ENCODE peak calls at places on chromosomes 3 and 15, in nine cellular contexts. One of them, this sample, is unnamed.
A peak's percentile ranks its signal among the peaks of the same experiment; 100 is the strongest.

GRCh38 chr3:175346573-175347356 is 487.6 kb downstream of the NAALADL2 start:
- DNase-seq in left colon: peak; percentile 67
- DNase-seq in hepatic stellate cell: peak; percentile 16
- DNase-seq in AG08395: peak; percentile 81
- DNase-seq in HS-5: peak; percentile 32
- DNase-seq in stimulated activated CD8-positive, alpha-beta memory T cell treated with anti-CD3 and anti-CD28 coated beads, Interleukin-7, amount 100 ng/mL, for 24 hours: no peak
- DNase-seq in pulmonary artery endothelial cell: peak; percentile 70
- DNase-seq in cardiac septum: peak; percentile 76
- DNase-seq in astrocyte of the spinal cord: peak; percentile 95
- DNase-seq in this sample: peak; percentile 61

GRCh38 chr3:39707314-39707909 is 102.0 kb upstream of the MYRIP start:
- DNase-seq in pulmonary artery endothelial cell: no peak
- DNase-seq in cardiac septum: no peak
- DNase-seq in hepatic stellate cell: peak; percentile 14
- DNase-seq in left colon: no peak
- DNase-seq in astrocyte of the spinal cord: peak; percentile 53
- DNase-seq in stimulated activated CD8-positive, alpha-beta memory T cell treated with anti-CD3 and anti-CD28 coated beads, Interleukin-7, amount 100 ng/mL, for 24 hours: no peak
- DNase-seq in HS-5: no peak
- DNase-seq in AG08395: peak; percentile 48
- DNase-seq in this sample: no peak

GRCh38 chr15:74392902-74393301 is 25.5 kb upstream of the CYP11A1 start:
- DNase-seq in pulmonary artery endothelial cell: no peak
- DNase-seq in cardiac septum: no peak
- DNase-seq in astrocyte of the spinal cord: no peak
- DNase-seq in hepatic stellate cell: no peak
- DNase-seq in left colon: no peak
- DNase-seq in AG08395: no peak
- DNase-seq in HS-5: no peak
- DNase-seq in stimulated activated CD8-positive, alpha-beta memory T cell treated with anti-CD3 and anti-CD28 coated beads, Interleukin-7, amount 100 ng/mL, for 24 hours: no peak
- DNase-seq in this sample: no peak

GRCh38 chr3:122615303-122615702 is 37.9 kb downstream of the PARP15 start:
- DNase-seq in left colon: no peak
- DNase-seq in hepatic stellate cell: no peak
- DNase-seq in astrocyte of the spinal cord: peak; percentile 26
- DNase-seq in pulmonary artery endothelial cell: no peak
- DNase-seq in AG08395: no peak
- DNase-seq in cardiac septum: no peak
- DNase-seq in stimulated activated CD8-positive, alpha-beta memory T cell treated with anti-CD3 and anti-CD28 coated beads, Interleukin-7, amount 100 ng/mL, for 24 hours: no peak
- DNase-seq in HS-5: no peak
- DNase-seq in this sample: no peak

GRCh38 chr3:149277338-149277813 is 55.7 kb upstream of the CP start:
- DNase-seq in hepatic stellate cell: peak; percentile 77
- DNase-seq in pulmonary artery endothelial cell: peak; percentile 60
- DNase-seq in left colon: no peak
- DNase-seq in astrocyte of the spinal cord: peak; percentile 83
- DNase-seq in cardiac septum: no peak
- DNase-seq in stimulated activated CD8-positive, alpha-beta memory T cell treated with anti-CD3 and anti-CD28 coated beads, Interleukin-7, amount 100 ng/mL, for 24 hours: no peak
- DNase-seq in HS-5: peak; percentile 63
- DNase-seq in AG08395: peak; percentile 63
- DNase-seq in this sample: no peak

GRCh38 chr15:61834076-61834697 is 226.1 kb downstream of the VPS13C start:
- DNase-seq in HS-5: peak; percentile 25
- DNase-seq in AG08395: peak; percentile 79
- DNase-seq in stimulated activated CD8-positive, alpha-beta memory T cell treated with anti-CD3 and anti-CD28 coated beads, Interleukin-7, amount 100 ng/mL, for 24 hours: peak; percentile 56
- DNase-seq in cardiac septum: no peak
- DNase-seq in pulmonary artery endothelial cell: peak; percentile 15
- DNase-seq in left colon: peak; percentile 41
- DNase-seq in hepatic stellate cell: peak; percentile 74
- DNase-seq in astrocyte of the spinal cord: peak; percentile 85
- DNase-seq in this sample: peak; percentile 10

GRCh38 chr15:101411588-101411987 is 77.9 kb downstream of the PCSK6 start:
- DNase-seq in pulmonary artery endothelial cell: no peak
- DNase-seq in astrocyte of the spinal cord: no peak
- DNase-seq in hepatic stellate cell: no peak
- DNase-seq in cardiac septum: no peak
- DNase-seq in HS-5: no peak
- DNase-seq in stimulated activated CD8-positive, alpha-beta memory T cell treated with anti-CD3 and anti-CD28 coated beads, Interleukin-7, amount 100 ng/mL, for 24 hours: no peak
- DNase-seq in AG08395: no peak
- DNase-seq in left colon: no peak
- DNase-seq in this sample: no peak

GRCh38 chr15:69583627-69584026 is 131.0 kb downstream of the RPLP1 start:
- DNase-seq in cardiac septum: peak; percentile 27
- DNase-seq in stimulated activated CD8-positive, alpha-beta memory T cell treated with anti-CD3 and anti-CD28 coated beads, Interleukin-7, amount 100 ng/mL, for 24 hours: no peak
- DNase-seq in AG08395: no peak
- DNase-seq in HS-5: no peak
- DNase-seq in pulmonary artery endothelial cell: no peak
- DNase-seq in left colon: no peak
- DNase-seq in astrocyte of the spinal cord: no peak
- DNase-seq in hepatic stellate cell: no peak
- DNase-seq in this sample: no peak

GRCh38 chr3:29503969-29504368 is 223.1 kb downstream of the RBMS3 start:
- DNase-seq in left colon: no peak
- DNase-seq in pulmonary artery endothelial cell: no peak
- DNase-seq in AG08395: no peak
- DNase-seq in stimulated activated CD8-positive, alpha-beta memory T cell treated with anti-CD3 and anti-CD28 coated beads, Interleukin-7, amount 100 ng/mL, for 24 hours: no peak
- DNase-seq in HS-5: no peak
- DNase-seq in astrocyte of the spinal cord: no peak
- DNase-seq in cardiac septum: no peak
- DNase-seq in hepatic stellate cell: no peak
- DNase-seq in this sample: no peak

GRCh38 chr3:110069641-110070538 is 732.5 kb upstream of the DPPA4 start:
- DNase-seq in hepatic stellate cell: peak; percentile 18
- DNase-seq in cardiac septum: no peak
- DNase-seq in astrocyte of the spinal cord: peak; percentile 80
- DNase-seq in HS-5: peak; percentile 9
- DNase-seq in AG08395: peak; percentile 16
- DNase-seq in pulmonary artery endothelial cell: no peak
- DNase-seq in left colon: no peak
- DNase-seq in stimulated activated CD8-positive, alpha-beta memory T cell treated with anti-CD3 and anti-CD28 coated beads, Interleukin-7, amount 100 ng/mL, for 24 hours: no peak
- DNase-seq in this sample: no peak

GRCh38 chr3:101850327-101851048 is 1.2 kb downstream of the NFKBIZ start:
- DNase-seq in pulmonary artery endothelial cell: peak; percentile 37
- DNase-seq in left colon: no peak
- DNase-seq in hepatic stellate cell: peak; percentile 51
- DNase-seq in stimulated activated CD8-positive, alpha-beta memory T cell treated with anti-CD3 and anti-CD28 coated beads, Interleukin-7, amount 100 ng/mL, for 24 hours: no peak
- DNase-seq in astrocyte of the spinal cord: peak; percentile 80
- DNase-seq in HS-5: no peak
- DNase-seq in AG08395: peak; percentile 55
- DNase-seq in cardiac septum: no peak
- DNase-seq in this sample: no peak

GRCh38 chr3:72316501-72317279 is 531.6 kb downstream of the SHQ1 start:
- DNase-seq in hepatic stellate cell: no peak
- DNase-seq in astrocyte of the spinal cord: peak; percentile 36
- DNase-seq in cardiac septum: no peak
- DNase-seq in stimulated activated CD8-positive, alpha-beta memory T cell treated with anti-CD3 and anti-CD28 coated beads, Interleukin-7, amount 100 ng/mL, for 24 hours: no peak
- DNase-seq in HS-5: no peak
- DNase-seq in left colon: peak; percentile 70
- DNase-seq in AG08395: no peak
- DNase-seq in pulmonary artery endothelial cell: no peak
- DNase-seq in this sample: no peak

GRCh38 chr3:110625126-110625798 is 446.4 kb upstream of the NECTIN3 start:
- DNase-seq in astrocyte of the spinal cord: no peak
- DNase-seq in HS-5: no peak
- DNase-seq in left colon: no peak
- DNase-seq in pulmonary artery endothelial cell: peak; percentile 57
- DNase-seq in hepatic stellate cell: no peak
- DNase-seq in cardiac septum: no peak
- DNase-seq in stimulated activated CD8-positive, alpha-beta memory T cell treated with anti-CD3 and anti-CD28 coated beads, Interleukin-7, amount 100 ng/mL, for 24 hours: no peak
- DNase-seq in AG08395: no peak
- DNase-seq in this sample: no peak

GRCh38 chr15:45083223-45083622 is 30.7 kb downstream of the DUOX2 start:
- DNase-seq in left colon: no peak
- DNase-seq in hepatic stellate cell: no peak
- DNase-seq in astrocyte of the spinal cord: no peak
- DNase-seq in AG08395: no peak
- DNase-seq in HS-5: no peak
- DNase-seq in cardiac septum: no peak
- DNase-seq in pulmonary artery endothelial cell: no peak
- DNase-seq in stimulated activated CD8-positive, alpha-beta memory T cell treated with anti-CD3 and anti-CD28 coated beads, Interleukin-7, amount 100 ng/mL, for 24 hours: no peak
- DNase-seq in this sample: no peak

GRCh38 chr3:181691951-181692849 is 19.5 kb upstream of the SOX2 start:
- DNase-seq in astrocyte of the spinal cord: no peak
- DNase-seq in cardiac septum: no peak
- DNase-seq in pulmonary artery endothelial cell: no peak
- DNase-seq in left colon: no peak
- DNase-seq in AG08395: no peak
- DNase-seq in stimulated activated CD8-positive, alpha-beta memory T cell treated with anti-CD3 and anti-CD28 coated beads, Interleukin-7, amount 100 ng/mL, for 24 hours: no peak
- DNase-seq in HS-5: no peak
- DNase-seq in hepatic stellate cell: no peak
- DNase-seq in this sample: no peak

GRCh38 chr15:52787549-52788098 is 2.5 kb downstream of the ONECUT1 start:
- DNase-seq in AG08395: no peak
- DNase-seq in HS-5: no peak
- DNase-seq in left colon: no peak
- DNase-seq in astrocyte of the spinal cord: no peak
- DNase-seq in cardiac septum: no peak
- DNase-seq in pulmonary artery endothelial cell: no peak
- DNase-seq in hepatic stellate cell: no peak
- DNase-seq in stimulated activated CD8-positive, alpha-beta memory T cell treated with anti-CD3 and anti-CD28 coated beads, Interleukin-7, amount 100 ng/mL, for 24 hours: no peak
- DNase-seq in this sample: no peak

GRCh38 chr3:81728766-81729544 is 32.5 kb downstream of the GBE1 start:
- DNase-seq in hepatic stellate cell: peak; percentile 21
- DNase-seq in pulmonary artery endothelial cell: no peak
- DNase-seq in left colon: no peak
- DNase-seq in astrocyte of the spinal cord: peak; percentile 65
- DNase-seq in AG08395: peak; percentile 67
- DNase-seq in cardiac septum: no peak
- DNase-seq in HS-5: peak; percentile 52
- DNase-seq in stimulated activated CD8-positive, alpha-beta memory T cell treated with anti-CD3 and anti-CD28 coated beads, Interleukin-7, amount 100 ng/mL, for 24 hours: no peak
- DNase-seq in this sample: no peak

GRCh38 chr3:38149701-38150100 is 11.2 kb downstream of the MYD88 start:
- DNase-seq in cardiac septum: no peak
- DNase-seq in HS-5: no peak
- DNase-seq in left colon: no peak
- DNase-seq in pulmonary artery endothelial cell: no peak
- DNase-seq in AG08395: no peak
- DNase-seq in stimulated activated CD8-positive, alpha-beta memory T cell treated with anti-CD3 and anti-CD28 coated beads, Interleukin-7, amount 100 ng/mL, for 24 hours: no peak
- DNase-seq in astrocyte of the spinal cord: no peak
- DNase-seq in hepatic stellate cell: no peak
- DNase-seq in this sample: no peak

GRCh38 chr3:127669541-127670228 is 3.1 kb upstream of the ABTB1 start:
- DNase-seq in astrocyte of the spinal cord: no peak
- DNase-seq in cardiac septum: peak; percentile 41
- DNase-seq in pulmonary artery endothelial cell: no peak
- DNase-seq in AG08395: no peak
- DNase-seq in HS-5: no peak
- DNase-seq in left colon: no peak
- DNase-seq in hepatic stellate cell: no peak
- DNase-seq in stimulated activated CD8-positive, alpha-beta memory T cell treated with anti-CD3 and anti-CD28 coated beads, Interleukin-7, amount 100 ng/mL, for 24 hours: no peak
- DNase-seq in this sample: no peak

GRCh38 chr3:155031191-155031590 is 48.9 kb upstream of the MME start:
- DNase-seq in hepatic stellate cell: no peak
- DNase-seq in AG08395: peak; percentile 13
- DNase-seq in left colon: no peak
- DNase-seq in astrocyte of the spinal cord: no peak
- DNase-seq in cardiac septum: no peak
- DNase-seq in stimulated activated CD8-positive, alpha-beta memory T cell treated with anti-CD3 and anti-CD28 coated beads, Interleukin-7, amount 100 ng/mL, for 24 hours: no peak
- DNase-seq in pulmonary artery endothelial cell: no peak
- DNase-seq in HS-5: no peak
- DNase-seq in this sample: no peak

GRCh38 chr3:44501971-44502370 is 24.5 kb upstream of the ZNF445 start:
- DNase-seq in stimulated activated CD8-positive, alpha-beta memory T cell treated with anti-CD3 and anti-CD28 coated beads, Interleukin-7, amount 100 ng/mL, for 24 hours: no peak
- DNase-seq in cardiac septum: no peak
- DNase-seq in HS-5: no peak
- DNase-seq in left colon: no peak
- DNase-seq in astrocyte of the spinal cord: no peak
- DNase-seq in pulmonary artery endothelial cell: no peak
- DNase-seq in AG08395: no peak
- DNase-seq in hepatic stellate cell: no peak
- DNase-seq in this sample: no peak

GRCh38 chr3:33687406-33688010 is 30.5 kb downstream of the CLASP2 start:
- DNase-seq in hepatic stellate cell: peak; percentile 42
- DNase-seq in AG08395: peak; percentile 46
- DNase-seq in HS-5: peak; percentile 50
- DNase-seq in cardiac septum: no peak
- DNase-seq in astrocyte of the spinal cord: peak; percentile 34
- DNase-seq in pulmonary artery endothelial cell: no peak
- DNase-seq in left colon: no peak
- DNase-seq in stimulated activated CD8-positive, alpha-beta memory T cell treated with anti-CD3 and anti-CD28 coated beads, Interleukin-7, amount 100 ng/mL, for 24 hours: no peak
- DNase-seq in this sample: no peak

GRCh38 chr3:69326821-69327433 is 59.0 kb downstream of the FRMD4B start:
- DNase-seq in AG08395: no peak
- DNase-seq in left colon: no peak
- DNase-seq in stimulated activated CD8-positive, alpha-beta memory T cell treated with anti-CD3 and anti-CD28 coated beads, Interleukin-7, amount 100 ng/mL, for 24 hours: peak; percentile 13
- DNase-seq in HS-5: no peak
- DNase-seq in astrocyte of the spinal cord: no peak
- DNase-seq in pulmonary artery endothelial cell: no peak
- DNase-seq in hepatic stellate cell: no peak
- DNase-seq in cardiac septum: no peak
- DNase-seq in this sample: no peak

GRCh38 chr15:80834402-80834801 is 55.2 kb downstream of the CEMIP start:
- DNase-seq in cardiac septum: no peak
- DNase-seq in left colon: no peak
- DNase-seq in AG08395: no peak
- DNase-seq in HS-5: no peak
- DNase-seq in astrocyte of the spinal cord: no peak
- DNase-seq in stimulated activated CD8-positive, alpha-beta memory T cell treated with anti-CD3 and anti-CD28 coated beads, Interleukin-7, amount 100 ng/mL, for 24 hours: no peak
- DNase-seq in pulmonary artery endothelial cell: no peak
- DNase-seq in hepatic stellate cell: no peak
- DNase-seq in this sample: no peak

This sample was measured in epithelial cell of proximal tubule.